ENCODE peak calls at places on chromosomes 4 and X, in four cellular contexts. One of them, this sample, is unnamed.

GRCh38 chrX:64205441-64205734 is at the start of gene AMER1:
- DNase-seq in Calu3: no peak
- DNase-seq in fibroblast of pulmonary artery: no peak
- DNase-seq in cardiac fibroblast: no peak
- DNase-seq in this sample: no peak

GRCh38 chr4:90328558-90328957 is 201.4 kb downstream of the CCSER1 start:
- DNase-seq in cardiac fibroblast: peak
- DNase-seq in Calu3: peak
- DNase-seq in fibroblast of pulmonary artery: peak
- DNase-seq in this sample: no peak

GRCh38 chrX:108088511-108088910 is 2.8 kb downstream of the PSMD10 start:
- DNase-seq in cardiac fibroblast: no peak
- DNase-seq in fibroblast of pulmonary artery: no peak
- DNase-seq in Calu3: no peak
- DNase-seq in this sample: no peak

GRCh38 chr4:110088670-110089069 is 109.7 kb downstream of the ELOVL6 start:
- DNase-seq in Calu3: no peak
- DNase-seq in cardiac fibroblast: peak
- DNase-seq in fibroblast of pulmonary artery: peak
- DNase-seq in this sample: no peak

GRCh38 chr4:184734758-184735157 is 862 bp upstream of the CENPU start:
- DNase-seq in cardiac fibroblast: no peak
- DNase-seq in Calu3: no peak
- DNase-seq in fibroblast of pulmonary artery: no peak
- DNase-seq in this sample: no peak

GRCh38 chr4:182384496-182385155 is 141.4 kb downstream of the TENM3 start:
- DNase-seq in Calu3: no peak
- DNase-seq in fibroblast of pulmonary artery: no peak
- DNase-seq in cardiac fibroblast: peak
- DNase-seq in this sample: no peak

GRCh38 chrX:20988118-20988517 is 386.1 kb upstream of the CNKSR2 start:
- DNase-seq in Calu3: no peak
- DNase-seq in fibroblast of pulmonary artery: peak
- DNase-seq in cardiac fibroblast: no peak
- DNase-seq in this sample: no peak

GRCh38 chr4:140609548-140610425 is 41.0 kb upstream of the UCP1 start:
- DNase-seq in fibroblast of pulmonary artery: peak
- DNase-seq in cardiac fibroblast: peak
- DNase-seq in Calu3: peak
- DNase-seq in this sample: no peak

GRCh38 chr4:8526363-8526855 is 53.8 kb upstream of the GPR78 start:
- DNase-seq in Calu3: no peak
- DNase-seq in cardiac fibroblast: no peak
- DNase-seq in fibroblast of pulmonary artery: no peak
- DNase-seq in this sample: no peak

GRCh38 chr4:142474398-142475087 is 371.6 kb downstream of the INPP4B start:
- DNase-seq in cardiac fibroblast: no peak
- DNase-seq in fibroblast of pulmonary artery: no peak
- DNase-seq in Calu3: peak
- DNase-seq in this sample: no peak

GRCh38 chrX:33183366-33183765 is 28.0 kb downstream of the DMD start:
- DNase-seq in cardiac fibroblast: peak
- DNase-seq in fibroblast of pulmonary artery: peak
- DNase-seq in Calu3: peak
- DNase-seq in this sample: no peak

GRCh38 chr4:140743194-140743931 is 12.8 kb downstream of the TBC1D9 start:
- DNase-seq in fibroblast of pulmonary artery: peak
- DNase-seq in Calu3: no peak
- DNase-seq in cardiac fibroblast: no peak
- DNase-seq in this sample: no peak

GRCh38 chr4:61202638-61203495 is 2.7 kb downstream of the ADGRL3 start:
- DNase-seq in fibroblast of pulmonary artery: peak
- DNase-seq in Calu3: peak
- DNase-seq in cardiac fibroblast: peak
- DNase-seq in this sample: peak

GRCh38 chr4:143524211-143524610 is 10.7 kb downstream of the SMARCA5 start:
- DNase-seq in fibroblast of pulmonary artery: no peak
- DNase-seq in cardiac fibroblast: no peak
- DNase-seq in Calu3: no peak
- DNase-seq in this sample: no peak

GRCh38 chrX:145190801-145191389 is 56.4 kb upstream of the SPANXN1 start:
- DNase-seq in Calu3: no peak
- DNase-seq in fibroblast of pulmonary artery: peak
- DNase-seq in cardiac fibroblast: peak
- DNase-seq in this sample: no peak

GRCh38 chr4:159503243-159503642 is 400.4 kb downstream of the RAPGEF2 start:
- DNase-seq in cardiac fibroblast: no peak
- DNase-seq in Calu3: no peak
- DNase-seq in fibroblast of pulmonary artery: no peak
- DNase-seq in this sample: no peak

GRCh38 chr4:2807571-2807970 is 14.7 kb downstream of the SH3BP2 start:
- DNase-seq in Calu3: no peak
- DNase-seq in fibroblast of pulmonary artery: no peak
- DNase-seq in cardiac fibroblast: no peak
- DNase-seq in this sample: no peak

DNA sequence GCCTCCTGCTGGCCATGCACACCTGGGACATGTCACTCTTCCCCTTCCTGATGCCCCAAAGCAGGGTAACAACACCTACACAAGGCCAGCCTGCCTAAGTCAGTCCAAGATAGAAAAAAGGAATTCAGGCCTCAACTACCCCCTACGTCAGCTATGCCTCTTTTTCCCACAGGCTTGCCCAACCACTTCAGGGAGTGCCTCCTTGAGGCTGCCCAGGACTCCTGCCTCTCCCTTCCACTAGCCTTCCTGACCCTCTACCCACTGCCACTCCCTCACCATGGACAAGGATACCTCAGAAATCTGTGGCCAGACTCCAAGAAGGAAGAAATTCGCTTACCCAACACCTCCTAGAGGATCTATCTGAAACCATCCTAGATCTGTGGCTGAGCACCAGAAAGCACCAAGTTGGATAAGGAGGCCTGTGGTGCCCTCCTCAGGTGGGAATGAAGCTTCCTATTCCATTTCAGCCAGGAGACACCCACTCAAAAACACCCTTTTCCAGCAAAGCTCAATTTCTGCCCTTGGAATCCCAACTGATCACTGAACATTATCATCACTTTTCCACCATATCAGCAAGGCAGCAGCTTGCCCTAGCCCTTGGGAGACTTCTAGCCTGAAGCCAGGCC is 1.8 kb downstream of the KDM5C start:
- DNase-seq in fibroblast of pulmonary artery: peak
- DNase-seq in cardiac fibroblast: peak
- DNase-seq in Calu3: no peak
- DNase-seq in this sample: no peak
- TF ChIP-seq CTCF in fibroblast of pulmonary artery: no peak
- TF ChIP-seq CTCF in cardiac fibroblast: no peak
- TF ChIP-seq CTCF in Calu3: no peak
- TF ChIP-seq CTCF in this sample: no peak

GRCh38 chr4:40055379-40055872 is 1.2 kb upstream of the N4BP2 start:
- DNase-seq in Calu3: no peak
- DNase-seq in fibroblast of pulmonary artery: no peak
- DNase-seq in cardiac fibroblast: no peak
- DNase-seq in this sample: no peak
- TF ChIP-seq CTCF in Calu3: no peak
- TF ChIP-seq CTCF in fibroblast of pulmonary artery: no peak
- TF ChIP-seq CTCF in cardiac fibroblast: no peak
- TF ChIP-seq CTCF in this sample: no peak

GRCh38 chrX:77162777-77163176 is 284.4 kb upstream of the FGF16 start:
- DNase-seq in fibroblast of pulmonary artery: no peak
- DNase-seq in Calu3: no peak
- DNase-seq in cardiac fibroblast: no peak
- DNase-seq in this sample: no peak

DNA sequence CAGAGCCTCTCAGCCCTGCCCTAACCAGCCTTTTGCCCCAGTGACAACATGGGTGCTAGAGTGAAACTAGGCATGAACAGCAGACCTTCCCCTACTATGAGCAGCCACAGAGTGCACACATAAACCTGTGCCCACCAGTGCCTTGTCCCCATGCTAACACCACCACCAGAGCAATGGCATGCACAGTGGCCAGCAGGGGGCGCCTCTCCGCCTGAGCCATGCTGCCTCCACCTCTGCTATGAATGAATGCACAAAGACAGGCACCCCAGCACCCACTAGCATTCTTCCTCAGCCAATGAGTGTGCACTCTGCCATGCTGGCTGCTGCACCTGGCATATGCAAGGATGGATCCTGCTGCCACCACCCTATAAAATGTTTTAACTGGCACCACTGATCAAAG is 286.9 kb upstream of the FGF16 start:
- DNase-seq in cardiac fibroblast: no peak
- DNase-seq in Calu3: peak
- DNase-seq in fibroblast of pulmonary artery: peak
- DNase-seq in this sample: peak
- TF ChIP-seq CTCF in cardiac fibroblast: peak
- TF ChIP-seq CTCF in Calu3: no peak
- TF ChIP-seq CTCF in fibroblast of pulmonary artery: peak
- TF ChIP-seq CTCF in this sample: peak

GRCh38 chrX:116409224-116409623 is 27.2 kb upstream of the SLC6A14 start:
- DNase-seq in cardiac fibroblast: peak
- DNase-seq in fibroblast of pulmonary artery: no peak
- DNase-seq in Calu3: no peak
- DNase-seq in this sample: no peak
- TF ChIP-seq CTCF in cardiac fibroblast: no peak
- TF ChIP-seq CTCF in fibroblast of pulmonary artery: no peak
- TF ChIP-seq CTCF in Calu3: no peak
- TF ChIP-seq CTCF in this sample: no peak

DNA sequence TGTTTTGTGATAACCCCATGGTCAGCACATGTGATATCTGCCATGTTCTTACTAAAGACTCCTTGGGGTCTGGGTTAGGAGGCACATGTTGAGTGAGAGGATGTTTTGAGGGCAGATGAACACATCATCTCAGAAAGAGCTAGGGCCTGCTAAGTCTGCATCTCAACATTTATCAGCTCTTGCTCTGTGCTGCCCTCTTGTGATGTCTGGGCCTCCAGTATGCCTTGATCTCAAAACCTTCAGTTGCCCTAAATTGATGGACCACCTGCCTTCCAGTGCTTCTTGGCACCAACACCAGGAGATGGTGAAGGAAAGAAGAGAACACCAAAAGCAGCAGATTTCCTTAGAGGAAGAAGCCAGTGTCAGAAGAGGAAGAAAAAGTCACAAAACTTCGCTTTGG is 22.5 kb downstream of the MID1 start:
- DNase-seq in cardiac fibroblast: no peak
- DNase-seq in fibroblast of pulmonary artery: peak
- DNase-seq in Calu3: peak
- DNase-seq in this sample: peak
- TF ChIP-seq CTCF in cardiac fibroblast: peak
- TF ChIP-seq CTCF in fibroblast of pulmonary artery: peak
- TF ChIP-seq CTCF in Calu3: peak
- TF ChIP-seq CTCF in this sample: no peak

GRCh38 chrX:79530310-79531108 is 163.4 kb upstream of the ITM2A start:
- DNase-seq in Calu3: no peak
- DNase-seq in cardiac fibroblast: no peak
- DNase-seq in fibroblast of pulmonary artery: no peak
- DNase-seq in this sample: no peak

DNA sequence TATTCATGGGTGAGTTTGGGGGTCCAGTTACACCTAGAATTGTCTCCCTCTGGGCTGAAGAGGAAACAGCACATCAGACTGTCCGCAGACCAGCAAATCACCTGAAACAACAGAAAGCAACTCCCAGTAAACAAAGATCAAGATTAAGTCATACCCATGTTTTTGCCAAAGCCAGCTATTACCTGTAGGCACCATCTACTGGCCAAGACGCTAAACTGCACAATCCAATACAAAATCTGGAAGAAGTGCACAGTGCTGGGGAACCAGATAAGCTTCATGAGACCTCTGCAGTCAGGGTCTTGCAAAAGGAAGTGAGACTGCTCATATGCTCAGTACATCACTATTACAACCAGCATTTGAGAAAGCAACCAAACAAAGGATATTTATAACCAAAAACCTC is 157.5 kb upstream of the ITM2A start:
- DNase-seq in cardiac fibroblast: no peak
- DNase-seq in fibroblast of pulmonary artery: no peak
- DNase-seq in Calu3: peak
- DNase-seq in this sample: peak
- TF ChIP-seq CTCF in cardiac fibroblast: peak
- TF ChIP-seq CTCF in fibroblast of pulmonary artery: no peak
- TF ChIP-seq CTCF in Calu3: peak
- TF ChIP-seq CTCF in this sample: peak

DNA sequence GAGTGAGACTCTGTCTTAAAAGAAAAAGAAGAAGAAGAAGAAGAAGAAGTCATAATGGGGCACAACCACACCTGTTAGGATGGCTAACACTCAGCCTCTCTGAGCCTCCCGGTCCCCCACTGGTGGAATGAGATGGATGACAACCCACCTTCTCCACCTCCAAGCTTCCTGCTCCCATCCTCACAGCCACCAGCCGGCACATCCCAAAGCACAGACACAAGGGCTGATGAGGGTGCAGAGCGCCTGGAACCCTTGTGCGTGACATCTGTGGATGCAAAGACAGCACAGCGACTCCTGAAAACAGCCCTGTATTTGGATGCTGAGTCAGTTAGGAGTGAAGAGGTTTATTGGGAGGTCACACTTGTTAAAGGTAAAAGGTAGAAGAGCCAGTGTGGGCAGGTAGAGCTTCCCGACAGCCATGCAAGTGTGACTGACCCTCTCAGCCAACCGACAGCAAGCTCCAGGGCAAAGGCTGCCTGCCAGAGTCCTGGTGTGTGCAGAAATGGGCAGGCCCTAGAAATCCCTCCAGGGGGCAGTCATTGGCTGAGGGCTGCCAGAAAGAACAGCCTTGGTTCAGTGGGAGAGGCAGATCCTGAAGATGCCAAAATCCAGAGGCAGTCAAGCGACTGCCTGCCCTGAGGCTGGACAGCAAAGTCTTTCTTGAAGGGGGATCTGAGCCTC is 26.6 kb upstream of the MAN2B2 start:
- DNase-seq in Calu3: peak
- DNase-seq in cardiac fibroblast: peak
- DNase-seq in fibroblast of pulmonary artery: peak
- DNase-seq in this sample: peak
- TF ChIP-seq CTCF in Calu3: peak
- TF ChIP-seq CTCF in cardiac fibroblast: peak
- TF ChIP-seq CTCF in fibroblast of pulmonary artery: peak
- TF ChIP-seq CTCF in this sample: peak